ENCODE peak calls at places on chromosomes 11 and 22, in eight cellular contexts. One of them, this sample, is unnamed.

GRCh38 chr11:94895971-94896370 is 77.4 kb downstream of the CWC15 start:
- DNase-seq in ovary: no peak
- DNase-seq in heart right ventricle: no peak
- DNase-seq in foreskin keratinocyte: peak; percentile 60
- DNase-seq in lower lobe of right lung: no peak
- DNase-seq in A673: peak; percentile 14
- DNase-seq in cardiac muscle cell: peak; percentile 54
- DNase-seq in left ventricle myocardium inferior: no peak
- DNase-seq in this sample: no peak

GRCh38 chr11:47626234-47626633 is 16.1 kb downstream of the MTCH2 start:
- DNase-seq in lower lobe of right lung: no peak
- DNase-seq in heart right ventricle: no peak
- DNase-seq in foreskin keratinocyte: no peak
- DNase-seq in A673: no peak
- DNase-seq in cardiac muscle cell: no peak
- DNase-seq in left ventricle myocardium inferior: no peak
- DNase-seq in ovary: no peak
- DNase-seq in this sample: no peak

GRCh38 chr11:113496026-113496651 is 20.9 kb upstream of the DRD2 start:
- DNase-seq in left ventricle myocardium inferior: no peak
- DNase-seq in heart right ventricle: no peak
- DNase-seq in ovary: no peak
- DNase-seq in foreskin keratinocyte: no peak
- DNase-seq in cardiac muscle cell: no peak
- DNase-seq in lower lobe of right lung: no peak
- DNase-seq in A673: no peak
- DNase-seq in this sample: no peak

GRCh38 chr11:125570952-125571351 is 1.7 kb downstream of the EI24 start:
- DNase-seq in ovary: no peak
- DNase-seq in foreskin keratinocyte: no peak
- DNase-seq in A673: no peak
- DNase-seq in heart right ventricle: no peak
- DNase-seq in lower lobe of right lung: no peak
- DNase-seq in left ventricle myocardium inferior: no peak
- DNase-seq in cardiac muscle cell: no peak
- DNase-seq in this sample: no peak

GRCh38 chr11:116852261-116853125 is 15.1 kb upstream of the APOA1 start:
- DNase-seq in A673: no peak
- DNase-seq in left ventricle myocardium inferior: no peak
- DNase-seq in foreskin keratinocyte: peak; percentile 53
- DNase-seq in cardiac muscle cell: peak; percentile 61
- DNase-seq in heart right ventricle: no peak
- DNase-seq in lower lobe of right lung: no peak
- DNase-seq in ovary: peak; percentile 74
- DNase-seq in this sample: no peak

GRCh38 chr11:69844396-69844795 is 25.2 kb upstream of the FGF3 start:
- DNase-seq in heart right ventricle: no peak
- DNase-seq in left ventricle myocardium inferior: no peak
- DNase-seq in cardiac muscle cell: no peak
- DNase-seq in lower lobe of right lung: no peak
- DNase-seq in ovary: no peak
- DNase-seq in foreskin keratinocyte: no peak
- DNase-seq in A673: no peak
- DNase-seq in this sample: no peak

GRCh38 chr22:29782061-29782845 is 15.1 kb downstream of the UQCR10 start:
- DNase-seq in lower lobe of right lung: peak; percentile 54
- DNase-seq in ovary: peak; percentile 48
- DNase-seq in cardiac muscle cell: peak; percentile 37
- DNase-seq in heart right ventricle: peak; percentile 74
- DNase-seq in foreskin keratinocyte: peak; percentile 37
- DNase-seq in left ventricle myocardium inferior: peak; percentile 72
- DNase-seq in A673: no peak
- DNase-seq in this sample: no peak

GRCh38 chr22:47291565-47292495 is 529.4 kb downstream of the TBC1D22A start:
- DNase-seq in ovary: no peak
- DNase-seq in left ventricle myocardium inferior: no peak
- DNase-seq in lower lobe of right lung: no peak
- DNase-seq in heart right ventricle: no peak
- DNase-seq in foreskin keratinocyte: no peak
- DNase-seq in cardiac muscle cell: no peak
- DNase-seq in A673: no peak
- DNase-seq in this sample: peak; percentile 26

GRCh38 chr22:50049299-50050195 is 8.6 kb downstream of the TTLL8 start:
- DNase-seq in foreskin keratinocyte: no peak
- DNase-seq in ovary: no peak
- DNase-seq in left ventricle myocardium inferior: no peak
- DNase-seq in lower lobe of right lung: no peak
- DNase-seq in heart right ventricle: no peak
- DNase-seq in A673: no peak
- DNase-seq in cardiac muscle cell: no peak
- DNase-seq in this sample: no peak

GRCh38 chr11:19323502-19323901 is 82.8 kb upstream of the E2F8 start:
- DNase-seq in left ventricle myocardium inferior: no peak
- DNase-seq in foreskin keratinocyte: no peak
- DNase-seq in cardiac muscle cell: peak; percentile 16
- DNase-seq in heart right ventricle: no peak
- DNase-seq in A673: no peak
- DNase-seq in lower lobe of right lung: no peak
- DNase-seq in ovary: no peak
- DNase-seq in this sample: no peak

GRCh38 chr22:39429186-39429585 is 27.6 kb upstream of the MGAT3 start:
- DNase-seq in heart right ventricle: no peak
- DNase-seq in ovary: no peak
- DNase-seq in cardiac muscle cell: no peak
- DNase-seq in foreskin keratinocyte: no peak
- DNase-seq in lower lobe of right lung: no peak
- DNase-seq in A673: no peak
- DNase-seq in left ventricle myocardium inferior: no peak
- DNase-seq in this sample: no peak
- H3K27ac ChIP-seq in heart right ventricle: no peak overlapping the region
- H3K27ac ChIP-seq in ovary: no peak overlapping the region
- H3K27ac ChIP-seq in cardiac muscle cell: no peak overlapping the region
- H3K27ac ChIP-seq in foreskin keratinocyte: no peak overlapping the region
- H3K27ac ChIP-seq in lower lobe of right lung: no peak overlapping the region
- H3K27ac ChIP-seq in A673: peak overlapping the region; percentile 81
- H3K27ac ChIP-seq in left ventricle myocardium inferior: peak overlapping the region; percentile 94
- H3K27ac ChIP-seq in this sample: no peak overlapping the region

GRCh38 chr11:34358258-34358665 is 452 bp upstream of the ABTB2 start:
- DNase-seq in left ventricle myocardium inferior: peak; percentile 58
- DNase-seq in foreskin keratinocyte: peak; percentile 73
- DNase-seq in ovary: peak; percentile 74
- DNase-seq in A673: peak; percentile 97
- DNase-seq in lower lobe of right lung: no peak
- DNase-seq in cardiac muscle cell: peak; percentile 69
- DNase-seq in heart right ventricle: peak; percentile 38
- DNase-seq in this sample: no peak

GRCh38 chr11:34357646-34358257 is at the start of gene ABTB2:
- DNase-seq in left ventricle myocardium inferior: peak; percentile 98
- DNase-seq in cardiac muscle cell: peak; percentile 99
- DNase-seq in A673: peak; percentile 100
- DNase-seq in heart right ventricle: peak; percentile 98
- DNase-seq in foreskin keratinocyte: peak; percentile 90
- DNase-seq in lower lobe of right lung: peak; percentile 99
- DNase-seq in ovary: peak; percentile 98
- DNase-seq in this sample: peak; percentile 93

GRCh38 chr11:34360056-34360455 is 2.2 kb upstream of the ABTB2 start:
- DNase-seq in left ventricle myocardium inferior: no peak
- DNase-seq in ovary: no peak
- DNase-seq in lower lobe of right lung: no peak
- DNase-seq in foreskin keratinocyte: no peak
- DNase-seq in cardiac muscle cell: no peak
- DNase-seq in A673: no peak
- DNase-seq in heart right ventricle: no peak
- DNase-seq in this sample: no peak

GRCh38 chr11:34358666-34359547 is 1.1 kb upstream of the ABTB2 start:
- DNase-seq in ovary: peak; percentile 79
- DNase-seq in foreskin keratinocyte: peak; percentile 72
- DNase-seq in left ventricle myocardium inferior: peak; percentile 71
- DNase-seq in cardiac muscle cell: peak; percentile 87
- DNase-seq in heart right ventricle: peak; percentile 70
- DNase-seq in lower lobe of right lung: peak; percentile 82
- DNase-seq in A673: peak; percentile 98
- DNase-seq in this sample: peak; percentile 67

DNA sequence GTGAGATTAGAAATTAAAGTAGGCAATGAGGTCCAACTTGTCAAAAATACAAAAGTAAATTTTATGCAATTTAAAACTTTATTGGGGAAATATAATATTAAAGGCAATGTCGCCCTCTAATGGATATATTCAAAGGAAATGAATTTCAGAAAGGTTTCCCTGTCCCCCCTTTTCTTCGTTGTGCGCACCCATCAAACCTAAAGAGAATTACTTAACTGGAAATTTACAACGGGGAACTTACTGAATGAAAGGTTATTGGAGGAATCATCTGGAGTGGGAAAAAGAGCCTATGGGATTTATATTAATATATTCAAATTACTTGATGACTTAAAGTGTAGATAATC is 1.7 kb upstream of the ABTB2 start:
- DNase-seq in A673: no peak
- DNase-seq in left ventricle myocardium inferior: no peak
- DNase-seq in foreskin keratinocyte: no peak
- DNase-seq in heart right ventricle: no peak
- DNase-seq in lower lobe of right lung: no peak
- DNase-seq in cardiac muscle cell: no peak
- DNase-seq in ovary: no peak
- DNase-seq in this sample: no peak
- TF ChIP-seq CTCF in A673: peak; percentile 46
- TF ChIP-seq CTCF in left ventricle myocardium inferior: peak; percentile 51
- TF ChIP-seq CTCF in foreskin keratinocyte: no peak
- TF ChIP-seq CTCF in heart right ventricle: peak; percentile 36
- TF ChIP-seq CTCF in lower lobe of right lung: peak; percentile 27
- TF ChIP-seq CTCF in cardiac muscle cell: no peak
- TF ChIP-seq CTCF in ovary: peak; percentile 38
- TF ChIP-seq CTCF in this sample: peak; percentile 47

GRCh38 chr11:31798057-31799035 is 12.8 kb downstream of the PAX6 start:
- DNase-seq in lower lobe of right lung: no peak
- DNase-seq in A673: peak; percentile 50
- DNase-seq in heart right ventricle: no peak
- DNase-seq in foreskin keratinocyte: no peak
- DNase-seq in cardiac muscle cell: no peak
- DNase-seq in ovary: no peak
- DNase-seq in left ventricle myocardium inferior: no peak
- DNase-seq in this sample: no peak

GRCh38 chr11:31800398-31801265 is 10.5 kb downstream of the PAX6 start:
- DNase-seq in lower lobe of right lung: no peak
- DNase-seq in cardiac muscle cell: no peak
- DNase-seq in A673: no peak
- DNase-seq in foreskin keratinocyte: no peak
- DNase-seq in left ventricle myocardium inferior: no peak
- DNase-seq in ovary: no peak
- DNase-seq in heart right ventricle: no peak
- DNase-seq in this sample: no peak

GRCh38 chr11:31797227-31798056 is 13.7 kb downstream of the PAX6 start:
- DNase-seq in lower lobe of right lung: no peak
- DNase-seq in heart right ventricle: no peak
- DNase-seq in cardiac muscle cell: no peak
- DNase-seq in ovary: no peak
- DNase-seq in A673: no peak
- DNase-seq in foreskin keratinocyte: no peak
- DNase-seq in left ventricle myocardium inferior: no peak
- DNase-seq in this sample: no peak

GRCh38 chr11:31799794-31800397 is 11.2 kb downstream of the PAX6 start:
- DNase-seq in lower lobe of right lung: no peak
- DNase-seq in left ventricle myocardium inferior: no peak
- DNase-seq in heart right ventricle: no peak
- DNase-seq in ovary: no peak
- DNase-seq in foreskin keratinocyte: no peak
- DNase-seq in A673: no peak
- DNase-seq in cardiac muscle cell: no peak
- DNase-seq in this sample: no peak

DNA sequence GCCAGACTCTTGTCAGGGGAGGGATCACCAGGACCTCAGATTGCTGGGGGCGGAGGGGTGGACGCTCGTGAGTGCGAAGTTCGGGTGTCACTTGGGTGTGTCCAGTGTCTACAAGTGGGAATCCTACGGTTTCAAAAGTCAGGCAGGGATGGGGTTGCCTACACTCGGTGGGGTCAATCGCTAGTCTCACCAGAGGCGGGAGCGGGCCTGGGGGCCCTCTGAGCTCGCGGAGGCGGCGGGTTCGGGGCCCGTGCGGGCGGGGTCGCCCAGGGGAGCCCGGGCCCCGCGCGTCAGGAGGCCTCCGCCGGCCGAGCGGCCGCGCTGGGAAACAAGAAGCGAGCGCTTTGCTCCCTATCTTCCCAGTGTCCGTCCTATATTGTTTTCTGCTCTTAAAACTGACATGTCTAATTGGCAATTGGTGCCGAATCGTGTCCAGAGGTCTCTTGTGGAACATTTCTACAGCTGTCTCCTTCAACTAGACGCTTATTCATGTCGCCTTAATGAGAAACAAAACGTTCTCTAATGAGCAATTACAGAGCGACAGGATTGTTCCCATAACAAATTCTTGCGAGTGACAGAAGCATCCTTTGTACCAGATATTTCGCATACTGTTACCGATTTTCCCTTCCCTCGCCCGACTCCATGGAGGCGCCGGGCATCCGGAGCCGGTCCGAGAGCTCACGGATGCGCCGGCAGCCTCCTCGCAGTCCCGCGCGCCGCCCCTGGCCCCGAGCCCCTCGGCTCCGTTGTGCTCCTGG is 11.9 kb downstream of the PAX6 start:
- DNase-seq in foreskin keratinocyte: no peak
- DNase-seq in cardiac muscle cell: no peak
- DNase-seq in heart right ventricle: no peak
- DNase-seq in A673: no peak
- DNase-seq in left ventricle myocardium inferior: no peak
- DNase-seq in lower lobe of right lung: no peak
- DNase-seq in ovary: no peak
- DNase-seq in this sample: no peak
- H3K27me3 ChIP-seq in foreskin keratinocyte: peaks cover 98% of the 10 kb centered on the region
- H3K27me3 ChIP-seq in cardiac muscle cell: peaks cover 100% of the 10 kb centered on the region
- H3K27me3 ChIP-seq in heart right ventricle: peaks cover 89% of the 10 kb centered on the region
- H3K27me3 ChIP-seq in A673: peaks cover 69% of the 10 kb centered on the region
- H3K27me3 ChIP-seq in left ventricle myocardium inferior: peaks cover 98% of the 10 kb centered on the region
- H3K27me3 ChIP-seq in lower lobe of right lung: peaks cover 94% of the 10 kb centered on the region
- H3K27me3 ChIP-seq in ovary: peaks cover 5% of the 10 kb centered on the region
- H3K27me3 ChIP-seq in this sample: peaks cover 95% of the 10 kb centered on the region

DNA sequence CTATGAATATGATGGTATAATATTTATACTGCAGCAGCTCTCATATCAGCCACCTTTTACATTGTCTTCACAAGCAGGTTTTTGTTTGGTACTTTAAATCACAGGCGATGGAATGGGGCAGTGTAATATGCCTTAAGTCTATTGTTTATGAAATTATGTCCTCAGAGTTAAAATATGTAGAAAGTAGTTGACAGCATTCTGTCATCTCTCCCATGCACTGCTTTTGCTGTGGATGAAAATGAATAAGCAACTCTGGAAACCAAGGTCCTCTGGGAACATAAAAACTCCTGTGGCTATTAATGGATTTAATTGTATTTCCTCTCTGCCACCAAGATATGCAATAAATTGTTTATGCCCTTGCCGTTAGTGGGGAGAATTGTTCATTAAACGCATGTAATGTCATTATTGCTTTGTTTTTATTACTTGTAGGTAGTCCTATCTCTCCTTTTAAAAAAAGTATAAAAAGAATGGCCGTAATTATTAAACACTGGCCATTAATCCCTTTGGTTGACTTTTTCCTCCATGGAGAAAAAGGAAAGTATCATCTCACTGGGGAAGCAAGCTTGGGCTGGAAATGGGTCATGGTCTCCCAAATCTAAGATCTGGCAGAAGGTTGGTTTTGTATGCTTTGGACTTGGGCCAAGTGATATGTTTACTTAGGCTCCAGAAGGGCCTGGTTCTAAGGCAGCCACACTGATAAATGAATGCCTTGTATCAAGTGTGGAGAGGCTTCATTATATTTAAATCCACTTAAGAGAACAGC is 13.0 kb downstream of the PACS1 start:
- DNase-seq in ovary: no peak
- DNase-seq in foreskin keratinocyte: no peak
- DNase-seq in heart right ventricle: no peak
- DNase-seq in A673: peak; percentile 65
- DNase-seq in lower lobe of right lung: no peak
- DNase-seq in cardiac muscle cell: peak; percentile 46
- DNase-seq in left ventricle myocardium inferior: no peak
- DNase-seq in this sample: no peak
- H3K27ac ChIP-seq in ovary: no peak overlapping the region
- H3K27ac ChIP-seq in foreskin keratinocyte: no peak overlapping the region
- H3K27ac ChIP-seq in heart right ventricle: no peak overlapping the region
- H3K27ac ChIP-seq in A673: peak overlapping the region; percentile 40
- H3K27ac ChIP-seq in lower lobe of right lung: no peak overlapping the region
- H3K27ac ChIP-seq in cardiac muscle cell: peak overlapping the region; percentile 52
- H3K27ac ChIP-seq in left ventricle myocardium inferior: peak overlapping the region; percentile 21
- H3K27ac ChIP-seq in this sample: peak overlapping the region; percentile 94

This sample was measured in CD4-positive, alpha-beta T cell.